ENCODE peak calls at places on chromosomes 12 and 14, in six cellular contexts. Q is prostate gland, B is HFF-Myc, Y is neural crest cell, F is spleen, H is chondrocyte. T is an unnamed sample.

GRCh38 chr14:104723651-104724406 is at the start of gene ADSS1:
- DNase-seq in Q (peak; percentile 44), B (no peak), Y (peak; percentile 64), F (peak; percentile 93), H (no peak), T (no peak)

GRCh38 chr12:32399373-32400113 is at the start of gene FGD4:
- DNase-seq in Q (peak; percentile 91), B (no peak), Y (peak; percentile 76), F (peak; percentile 94), H (no peak), T (no peak)

GRCh38 chr14:97878206-97878605 is 1081.0 kb downstream of the VRK1 start:
- DNase-seq in Q (no peak), B (no peak), Y (no peak), F (no peak), H (no peak), T (no peak)

GRCh38 chr14:99522457-99522891 is 41.3 kb downstream of the CCNK start:
- DNase-seq in Q (no peak), B (peak; percentile 40), Y (no peak), F (peak; percentile 65), H (peak; percentile 83), T (no peak)

GRCh38 chr12:114508529-114509129 is 102.7 kb upstream of the TBX5 start:
- DNase-seq in Q (peak; percentile 77), B (peak; percentile 71), Y (peak; percentile 75), F (no peak), H (no peak), T (peak; percentile 13)

GRCh38 chr14:100709252-100709955 is 17.3 kb upstream of the DLK1 start:
- DNase-seq in Q (no peak), B (no peak), Y (peak; percentile 37), F (no peak), H (no peak), T (no peak)

GRCh38 chr12:108649668-108650067 is 16.0 kb upstream of the SELPLG start:
- DNase-seq in Q (no peak), B (no peak), Y (no peak), F (no peak), H (no peak), T (peak; percentile 42)

GRCh38 chr12:29073631-29074239 is 75.3 kb upstream of the FAR2 start:
- DNase-seq in Q (peak; percentile 6), B (peak; percentile 44), Y (peak; percentile 6), F (no peak), H (no peak), T (no peak)

GRCh38 chr14:25233613-25234012 is 183.7 kb upstream of the STXBP6 start:
- DNase-seq in Q (no peak), B (no peak), Y (no peak), F (no peak), H (no peak), T (no peak)

GRCh38 chr12:52334185-52334584 is 13.0 kb upstream of the KRT83 start:
- DNase-seq in Q (no peak), B (no peak), Y (no peak), F (no peak), H (no peak), T (no peak)

GRCh38 chr14:92600318-92601053 is 86.9 kb downstream of the RIN3 start:
- DNase-seq in Q (no peak), B (no peak), Y (no peak), F (no peak), H (no peak), T (peak; percentile 56)

GRCh38 chr12:23884909-23885308 is 64.6 kb downstream of the SOX5 start:
- DNase-seq in Q (no peak), B (no peak), Y (no peak), F (no peak), H (no peak), T (no peak)

GRCh38 chr14:24182110-24182882 is 6.3 kb downstream of the IPO4 start:
- DNase-seq in Q (no peak), B (no peak), Y (no peak), F (peak; percentile 67), H (no peak), T (no peak)

GRCh38 chr12:64669270-64669842 is 59.1 kb downstream of the RASSF3 start:
- DNase-seq in Q (no peak), B (no peak), Y (no peak), F (peak; percentile 91), H (no peak), T (no peak)

GRCh38 chr12:86623267-86623666 is 367.1 kb upstream of the MGAT4C start:
- DNase-seq in Q (no peak), B (no peak), Y (no peak), F (no peak), H (no peak), T (no peak)

GRCh38 chr12:106519587-106519986 is 63.2 kb upstream of the RFX4 start:
- DNase-seq in Q (no peak), B (peak; percentile 19), Y (no peak), F (no peak), H (no peak), T (no peak)

GRCh38 chr14:66038214-66038977 is 447.8 kb upstream of the CCDC196 start:
- DNase-seq in Q (no peak), B (peak; percentile 5), Y (peak; percentile 16), F (no peak), H (no peak), T (peak; percentile 74)

GRCh38 chr12:116524964-116525379 is 34.2 kb upstream of the MAP1LC3B2 start:
- DNase-seq in Q (no peak), B (no peak), Y (no peak), F (no peak), H (no peak), T (no peak)

GRCh38 chr14:30974628-30975027 is 50.8 kb upstream of the AP4S1 start:
- DNase-seq in Q (no peak), B (no peak), Y (no peak), F (no peak), H (no peak), T (no peak)

GRCh38 chr14:85531594-85532391 is 1.8 kb downstream of the FLRT2 start:
- DNase-seq in Q (peak; percentile 26), B (no peak), Y (peak; percentile 33), F (peak; percentile 79), H (no peak), T (no peak)

GRCh38 chr14:104820669-104821228 is 19.8 kb downstream of the ZBTB42 start:
- DNase-seq in Q (peak; percentile 62), B (no peak), Y (peak; percentile 57), F (peak; percentile 83), H (peak; percentile 86), T (no peak)

GRCh38 chr12:40068416-40068815 is 37.5 kb downstream of the SLC2A13 start:
- DNase-seq in Q (no peak), B (no peak), Y (no peak), F (no peak), H (no peak), T (no peak)

GRCh38 chr12:104565606-104566243 is 109.0 kb downstream of the CHST11 start:
- DNase-seq in Q (no peak), B (no peak), Y (no peak), F (no peak), H (no peak), T (no peak)

GRCh38 chr12:76080729-76081415 is 3.6 kb downstream of the NAP1L1 start:
- DNase-seq in Q (no peak), B (no peak), Y (no peak), F (no peak), H (no peak), T (no peak)
- TF ChIP-seq CTCF in Q (no peak), B (peak; percentile 19), Y (peak; percentile 48), F (no peak), H (peak; percentile 63), T (peak; percentile 41)

DNA sequence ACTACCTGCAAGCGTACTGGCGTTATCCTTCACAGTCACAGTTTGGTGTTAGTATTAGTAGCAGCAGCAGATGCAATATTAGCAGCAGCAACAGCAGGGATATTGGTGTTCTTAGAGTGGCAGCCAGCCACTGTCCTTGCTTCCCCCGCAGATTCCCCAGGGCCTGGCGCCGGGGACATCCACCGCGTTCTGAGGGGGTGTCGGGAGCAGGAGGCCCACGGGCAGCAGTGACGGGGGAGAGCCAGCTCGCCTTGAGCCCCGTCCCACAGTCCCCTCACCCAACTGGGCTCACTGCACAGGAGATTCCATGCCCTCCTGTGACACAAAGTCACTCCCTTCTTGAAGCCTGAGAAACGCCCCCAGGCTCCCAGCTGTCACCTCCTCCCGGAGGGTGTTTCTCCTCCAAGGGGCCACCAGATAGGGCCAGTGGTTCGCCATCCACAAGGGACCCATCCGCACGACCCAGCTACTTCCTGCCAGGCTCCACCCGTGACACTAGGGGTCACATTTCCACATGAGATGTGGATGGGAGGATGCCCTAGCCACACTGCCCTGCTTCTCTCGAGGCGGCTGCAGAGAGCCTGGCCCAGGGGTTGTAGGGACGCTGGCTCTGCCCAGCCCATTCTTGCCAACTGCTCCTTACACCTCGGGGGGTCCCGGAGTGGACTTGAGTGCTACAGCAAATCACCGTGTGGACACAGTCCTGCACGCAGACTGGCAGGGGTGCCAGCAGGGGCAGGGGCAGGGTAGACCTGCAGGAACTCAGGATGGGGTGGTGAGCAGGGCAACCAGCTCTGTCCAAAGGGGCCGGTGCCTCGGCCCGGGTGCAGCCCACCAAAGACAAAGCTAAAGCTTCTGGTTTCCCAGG is 123.2 kb downstream of the PIWIL1 start:
- DNase-seq in Q (no peak), B (no peak), Y (no peak), F (no peak), H (no peak), T (no peak)
- TF ChIP-seq CTCF in Q (no peak), B (no peak), Y (no peak), F (no peak), H (no peak), T (no peak)

GRCh38 chr12:45183263-45183662 is 32.6 kb upstream of the ANO6 start:
- DNase-seq in Q (no peak), B (no peak), Y (no peak), F (no peak), H (no peak), T (no peak)
- TF ChIP-seq CTCF in Q (peak; percentile 22), B (peak; percentile 20), Y (peak; percentile 44), F (peak; percentile 15), H (peak; percentile 83), T (peak; percentile 41)

GRCh38 chr14:89254201-89254919 is 162.7 kb downstream of the FOXN3 start:
- DNase-seq in Q (no peak), B (no peak), Y (no peak), F (no peak), H (no peak), T (no peak)

GRCh38 chr14:89255852-89256251 is 161.2 kb downstream of the FOXN3 start:
- DNase-seq in Q (no peak), B (no peak), Y (no peak), F (no peak), H (no peak), T (no peak)

GRCh38 chr14:89255012-89255411 is 162.0 kb downstream of the FOXN3 start:
- DNase-seq in Q (no peak), B (no peak), Y (no peak), F (no peak), H (no peak), T (no peak)

GRCh38 chr14:89251066-89251465 is 166.0 kb downstream of the FOXN3 start:
- DNase-seq in Q (no peak), B (no peak), Y (no peak), F (no peak), H (no peak), T (no peak)

DNA sequence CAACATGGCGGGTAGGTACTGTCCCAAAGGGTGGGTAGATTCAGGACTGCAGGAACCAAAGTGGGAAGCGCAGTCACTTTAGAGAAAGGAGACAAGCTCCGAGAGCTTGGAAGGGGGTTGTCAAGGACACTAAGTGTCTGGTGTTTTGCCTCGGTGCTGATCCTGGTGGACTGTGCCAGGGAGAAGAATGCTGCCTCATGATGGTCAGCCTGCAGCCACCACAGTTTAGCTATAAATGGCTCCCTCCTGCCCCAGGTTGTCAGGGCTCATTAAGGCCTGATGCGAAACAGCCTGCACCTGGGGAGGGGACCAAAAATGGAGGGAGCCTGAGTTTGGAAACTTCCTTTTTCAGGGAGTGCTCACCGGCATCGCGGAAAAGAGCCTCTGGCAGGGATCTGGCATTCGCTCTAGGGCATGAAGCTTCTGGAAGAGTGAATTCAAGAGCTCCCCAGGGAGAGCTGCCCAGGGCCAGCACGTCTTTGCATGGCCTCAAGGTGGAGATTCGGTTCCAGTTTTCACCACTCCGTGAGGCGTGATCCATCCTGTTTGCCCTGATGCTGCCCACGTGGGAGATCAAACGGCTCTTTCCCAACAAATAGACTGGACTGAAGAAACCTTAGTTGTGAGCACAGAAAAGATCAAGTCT is 164.0 kb downstream of the FOXN3 start:
- DNase-seq in Q (peak; percentile 46), B (no peak), Y (no peak), F (no peak), H (no peak), T (no peak)
- TF ChIP-seq CTCF in Q (peak; percentile 51), B (peak; percentile 9), Y (no peak), F (no peak), H (peak; percentile 46), T (no peak)